ENCODE peak calls at places on chromosomes 13 and 19, in four cellular contexts. One of them, this sample, is unnamed.

GRCh38 chr13:33229446-33230177 is 55.9 kb downstream of the STARD13 start:
- DNase-seq in HCEC 1CT: no peak
- DNase-seq in neuronal stem cell: no peak
- DNase-seq in amniotic epithelial cell: no peak
- DNase-seq in this sample: no peak

GRCh38 chr13:91657283-91657682 is 258.9 kb downstream of the GPC5 start:
- DNase-seq in HCEC 1CT: no peak
- DNase-seq in neuronal stem cell: no peak
- DNase-seq in amniotic epithelial cell: no peak
- DNase-seq in this sample: no peak

GRCh38 chr19:50793558-50794065 is 3.4 kb downstream of the ACP4 start:
- DNase-seq in HCEC 1CT: no peak
- DNase-seq in neuronal stem cell: no peak
- DNase-seq in amniotic epithelial cell: no peak
- DNase-seq in this sample: no peak

GRCh38 chr13:80337011-80337688 is 3.8 kb downstream of the SPRY2 start:
- DNase-seq in HCEC 1CT: no peak
- DNase-seq in neuronal stem cell: no peak
- DNase-seq in amniotic epithelial cell: no peak
- DNase-seq in this sample: peak

GRCh38 chr13:101264931-101265330 is 151.4 kb downstream of the NALCN start:
- DNase-seq in HCEC 1CT: no peak
- DNase-seq in neuronal stem cell: no peak
- DNase-seq in amniotic epithelial cell: no peak
- DNase-seq in this sample: no peak

GRCh38 chr13:71485913-71486312 is 381.1 kb downstream of the DACH1 start:
- DNase-seq in HCEC 1CT: no peak
- DNase-seq in neuronal stem cell: no peak
- DNase-seq in amniotic epithelial cell: no peak
- DNase-seq in this sample: no peak

GRCh38 chr13:29369060-29369743 is 226.3 kb downstream of the SLC7A1 start:
- DNase-seq in HCEC 1CT: peak
- DNase-seq in neuronal stem cell: peak
- DNase-seq in amniotic epithelial cell: peak
- DNase-seq in this sample: peak

GRCh38 chr19:38078302-38078930 is 145.6 kb downstream of the DPF1 start:
- DNase-seq in HCEC 1CT: no peak
- DNase-seq in neuronal stem cell: no peak
- DNase-seq in amniotic epithelial cell: no peak
- DNase-seq in this sample: no peak

GRCh38 chr19:19372656-19373416 is 32.6 kb upstream of the GATAD2A start:
- DNase-seq in HCEC 1CT: peak
- DNase-seq in neuronal stem cell: no peak
- DNase-seq in amniotic epithelial cell: peak
- DNase-seq in this sample: no peak

GRCh38 chr19:49340069-49340864 is 5.1 kb downstream of the CD37 start:
- DNase-seq in HCEC 1CT: no peak
- DNase-seq in neuronal stem cell: no peak
- DNase-seq in amniotic epithelial cell: peak
- DNase-seq in this sample: peak

GRCh38 chr13:51625555-51626345 is 41.5 kb downstream of the WDFY2 start:
- DNase-seq in HCEC 1CT: no peak
- DNase-seq in neuronal stem cell: no peak
- DNase-seq in amniotic epithelial cell: no peak
- DNase-seq in this sample: no peak

GRCh38 chr19:5130371-5131030 is 161.6 kb downstream of the KDM4B start:
- DNase-seq in HCEC 1CT: no peak
- DNase-seq in neuronal stem cell: no peak
- DNase-seq in amniotic epithelial cell: no peak
- DNase-seq in this sample: no peak

GRCh38 chr13:77225946-77226345 is 100.9 kb downstream of the MYCBP2 start:
- DNase-seq in HCEC 1CT: no peak
- DNase-seq in neuronal stem cell: no peak
- DNase-seq in amniotic epithelial cell: no peak
- DNase-seq in this sample: no peak

GRCh38 chr19:37334179-37335071 is 36.5 kb upstream of the ZNF527 start:
- DNase-seq in HCEC 1CT: peak
- DNase-seq in neuronal stem cell: peak
- DNase-seq in amniotic epithelial cell: peak
- DNase-seq in this sample: peak

GRCh38 chr13:111119966-111120365 is 4.9 kb downstream of the ARHGEF7 start:
- DNase-seq in HCEC 1CT: no peak
- DNase-seq in neuronal stem cell: no peak
- DNase-seq in amniotic epithelial cell: no peak
- DNase-seq in this sample: no peak

GRCh38 chr19:1826557-1827521 is 14.8 kb upstream of the ATP8B3 start:
- DNase-seq in HCEC 1CT: no peak
- DNase-seq in neuronal stem cell: no peak
- DNase-seq in amniotic epithelial cell: peak
- DNase-seq in this sample: peak

GRCh38 chr13:95546919-95547318 is 5.6 kb upstream of the CLDN10 start:
- DNase-seq in HCEC 1CT: no peak
- DNase-seq in neuronal stem cell: no peak
- DNase-seq in amniotic epithelial cell: no peak
- DNase-seq in this sample: no peak

GRCh38 chr19:5621311-5621944 is 1.1 kb downstream of the SAFB2 start:
- DNase-seq in HCEC 1CT: no peak
- DNase-seq in neuronal stem cell: no peak
- DNase-seq in amniotic epithelial cell: no peak
- DNase-seq in this sample: no peak

GRCh38 chr13:111152836-111153235 is 37.7 kb downstream of the ARHGEF7 start:
- DNase-seq in HCEC 1CT: no peak
- DNase-seq in neuronal stem cell: peak
- DNase-seq in amniotic epithelial cell: no peak
- DNase-seq in this sample: no peak

GRCh38 chr13:76769238-76769859 is 116.9 kb downstream of the KCTD12 start:
- DNase-seq in HCEC 1CT: no peak
- DNase-seq in neuronal stem cell: no peak
- DNase-seq in amniotic epithelial cell: no peak
- DNase-seq in this sample: no peak

GRCh38 chr13:94119360-94119936 is 360.0 kb downstream of the DCT start:
- DNase-seq in HCEC 1CT: no peak
- DNase-seq in neuronal stem cell: no peak
- DNase-seq in amniotic epithelial cell: no peak
- DNase-seq in this sample: no peak

GRCh38 chr13:77061362-77061761 is 34.4 kb upstream of the FBXL3 start:
- DNase-seq in HCEC 1CT: no peak
- DNase-seq in neuronal stem cell: no peak
- DNase-seq in amniotic epithelial cell: no peak
- DNase-seq in this sample: no peak

GRCh38 chr13:50167224-50167947 is 152.1 kb downstream of the KCNRG start:
- DNase-seq in HCEC 1CT: no peak
- DNase-seq in neuronal stem cell: no peak
- DNase-seq in amniotic epithelial cell: no peak
- DNase-seq in this sample: no peak

GRCh38 chr19:56148096-56148495 is 7.0 kb downstream of the ZNF444 start:
- DNase-seq in HCEC 1CT: no peak
- DNase-seq in neuronal stem cell: no peak
- DNase-seq in amniotic epithelial cell: no peak
- DNase-seq in this sample: no peak

GRCh38 chr19:54188224-54188871 is 1.0 kb downstream of the MBOAT7 start:
- DNase-seq in HCEC 1CT: no peak
- DNase-seq in neuronal stem cell: no peak
- DNase-seq in amniotic epithelial cell: peak
- DNase-seq in this sample: no peak

GRCh38 chr19:6041991-6042421 is 64.1 kb upstream of the RANBP3 start:
- DNase-seq in HCEC 1CT: no peak
- DNase-seq in neuronal stem cell: no peak
- DNase-seq in amniotic epithelial cell: no peak
- DNase-seq in this sample: no peak

GRCh38 chr19:28715157-28715556 is 497.8 kb downstream of the UQCRFS1 start:
- DNase-seq in HCEC 1CT: no peak
- DNase-seq in neuronal stem cell: no peak
- DNase-seq in amniotic epithelial cell: no peak
- DNase-seq in this sample: no peak